ENCODE peak calls at places on chromosome 7, in seven cellular contexts. F, G, M, W, Z, V and L are unnamed samples.

GRCh38 chr7:155219947-155220769 is 77.5 kb upstream of the INSIG1 start:
- DNase-seq in Z (no peak), M (no peak), F (no peak), W (no peak), V (peak), G (no peak), L (no peak)

GRCh38 chr7:64045301-64046040 is at the start of gene ZNF727:
- DNase-seq in Z (no peak), F (peak), W (no peak), G (no peak), M (peak), V (peak), L (no peak)

GRCh38 chr7:36961097-36961496 is 236.8 kb upstream of the AOAH start:
- DNase-seq in M (peak), V (no peak), W (no peak), G (no peak), Z (no peak), F (no peak), L (no peak)

GRCh38 chr7:151101621-151102396 is 15.5 kb downstream of the AGAP3 start:
- DNase-seq in W (no peak), G (no peak), F (no peak), Z (no peak), V (no peak), M (no peak), L (no peak)

GRCh38 chr7:114854369-114854768 is 67.5 kb upstream of the MDFIC start:
- DNase-seq in F (no peak), M (no peak), G (no peak), Z (no peak), W (no peak), V (no peak), L (no peak)

GRCh38 chr7:84248843-84249242 is 54.3 kb upstream of the SEMA3A start:
- DNase-seq in G (no peak), F (no peak), V (no peak), W (no peak), M (no peak), Z (no peak), L (no peak)

GRCh38 chr7:149569025-149569725 is 71.6 kb upstream of the ZNF746 start:
- DNase-seq in F (no peak), V (no peak), G (no peak), W (no peak), M (no peak), Z (no peak), L (no peak)

GRCh38 chr7:76334320-76334967 is 24.3 kb downstream of the YWHAG start:
- DNase-seq in F (no peak), M (no peak), Z (no peak), W (no peak), G (no peak), V (no peak), L (no peak)

GRCh38 chr7:128168667-128169210 is 72.3 kb upstream of the LEP start:
- DNase-seq in V (peak), M (no peak), G (no peak), W (no peak), F (no peak), Z (no peak), L (no peak)